ENCODE peak calls at places on chromosome 3, in six cellular contexts. One of them, this sample, is unnamed.

GRCh38 chr3:134874737-134875413 is 79.8 kb downstream of the EPHB1 start:
- DNase-seq in kidney epithelial cell: no peak
- DNase-seq in omental fat pad: no peak
- DNase-seq in hepatocyte: peak
- DNase-seq in upper lobe of left lung: no peak
- DNase-seq in foreskin fibroblast: no peak
- DNase-seq in this sample: no peak

GRCh38 chr3:116299646-116300081 is 145.6 kb downstream of the LSAMP start:
- DNase-seq in kidney epithelial cell: peak
- DNase-seq in foreskin fibroblast: peak
- DNase-seq in hepatocyte: no peak
- DNase-seq in omental fat pad: no peak
- DNase-seq in upper lobe of left lung: no peak
- DNase-seq in this sample: no peak

GRCh38 chr3:144361002-144361401 is 389.4 kb downstream of the DIPK2A start:
- DNase-seq in omental fat pad: no peak
- DNase-seq in foreskin fibroblast: peak
- DNase-seq in kidney epithelial cell: no peak
- DNase-seq in hepatocyte: no peak
- DNase-seq in upper lobe of left lung: no peak
- DNase-seq in this sample: no peak

GRCh38 chr3:117026401-117026800 is 316.8 kb downstream of the TUSC7 start:
- DNase-seq in kidney epithelial cell: no peak
- DNase-seq in hepatocyte: no peak
- DNase-seq in foreskin fibroblast: no peak
- DNase-seq in omental fat pad: no peak
- DNase-seq in upper lobe of left lung: no peak
- DNase-seq in this sample: no peak

GRCh38 chr3:31546152-31546551 is 13.4 kb downstream of the STT3B start:
- DNase-seq in omental fat pad: no peak
- DNase-seq in kidney epithelial cell: no peak
- DNase-seq in hepatocyte: no peak
- DNase-seq in foreskin fibroblast: peak
- DNase-seq in upper lobe of left lung: peak
- DNase-seq in this sample: no peak

GRCh38 chr3:4466783-4467521 is at the start of gene SUMF1:
- DNase-seq in hepatocyte: peak
- DNase-seq in omental fat pad: peak
- DNase-seq in kidney epithelial cell: peak
- DNase-seq in upper lobe of left lung: peak
- DNase-seq in foreskin fibroblast: peak
- DNase-seq in this sample: peak

GRCh38 chr3:65425880-65426279 is 612.8 kb downstream of the MAGI1 start:
- DNase-seq in omental fat pad: no peak
- DNase-seq in foreskin fibroblast: peak
- DNase-seq in hepatocyte: peak
- DNase-seq in upper lobe of left lung: no peak
- DNase-seq in kidney epithelial cell: no peak
- DNase-seq in this sample: no peak

GRCh38 chr3:72155391-72156064 is 370.6 kb upstream of the PROK2 start:
- DNase-seq in hepatocyte: peak
- DNase-seq in kidney epithelial cell: peak
- DNase-seq in upper lobe of left lung: no peak
- DNase-seq in omental fat pad: no peak
- DNase-seq in foreskin fibroblast: peak
- DNase-seq in this sample: no peak

DNA sequence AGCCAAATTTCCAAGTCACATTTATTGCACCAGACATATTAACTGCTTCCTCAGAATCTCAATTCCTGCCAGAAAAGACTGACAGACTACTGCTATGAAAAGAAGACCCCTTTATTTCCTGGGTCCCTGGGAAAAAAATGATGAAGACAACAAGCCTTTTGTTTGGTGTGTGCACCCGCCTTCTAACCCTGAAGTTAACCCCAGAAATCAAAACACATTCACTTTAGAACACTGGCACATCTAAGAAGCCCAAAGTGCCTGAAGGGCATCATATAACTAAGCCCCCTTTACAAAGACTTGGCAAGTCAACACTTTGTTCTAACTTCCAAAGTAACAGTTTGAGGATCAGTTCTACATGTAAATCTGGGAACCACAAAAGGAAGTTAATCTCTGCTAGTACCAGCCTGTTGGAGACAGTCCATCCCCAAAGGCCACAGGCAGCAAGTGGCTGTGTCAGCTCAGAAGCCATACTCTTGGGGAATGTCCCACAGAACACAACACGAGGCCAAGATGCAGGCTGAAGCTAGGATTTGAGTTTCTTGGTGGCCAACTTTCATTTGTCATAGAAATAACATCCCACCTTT is 16.3 kb upstream of the ATP1B3 start:
- DNase-seq in foreskin fibroblast: no peak
- DNase-seq in upper lobe of left lung: no peak
- DNase-seq in kidney epithelial cell: no peak
- DNase-seq in omental fat pad: no peak
- DNase-seq in hepatocyte: no peak
- DNase-seq in this sample: no peak
- TF ChIP-seq CTCF in foreskin fibroblast: no peak
- TF ChIP-seq CTCF in upper lobe of left lung: no peak
- TF ChIP-seq CTCF in kidney epithelial cell: no peak
- TF ChIP-seq CTCF in omental fat pad: no peak
- TF ChIP-seq CTCF in hepatocyte: no peak
- TF ChIP-seq CTCF in this sample: no peak

DNA sequence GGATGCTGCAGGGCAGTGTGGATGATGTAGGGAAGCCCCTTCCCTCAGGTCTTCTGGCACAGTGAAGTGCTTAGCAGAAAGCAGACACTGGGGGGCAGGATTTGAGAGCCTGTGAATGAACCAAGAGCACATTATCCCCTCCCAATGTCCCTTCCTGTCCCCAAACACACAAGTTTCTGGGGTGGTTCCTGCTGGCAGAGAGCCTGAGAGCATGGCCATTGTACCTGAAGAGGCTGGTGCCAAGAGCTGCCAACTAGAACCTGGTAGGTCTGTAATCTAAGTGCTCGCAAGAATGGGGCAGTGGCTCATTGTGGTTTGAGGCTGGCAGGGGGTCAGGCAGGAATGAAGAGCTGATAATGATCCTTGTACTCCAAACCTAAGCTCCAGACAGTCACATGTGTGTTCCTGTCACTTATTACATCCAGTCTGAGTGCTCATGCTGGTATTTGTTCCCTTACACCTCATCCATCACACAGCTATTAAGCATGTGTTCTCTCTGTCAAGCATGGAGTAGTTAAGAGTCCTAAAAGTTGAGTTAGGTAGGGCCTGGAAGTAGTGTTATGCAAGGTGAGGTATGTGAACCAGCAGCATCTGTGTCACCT is 6.7 kb upstream of the CCR1 start:
- DNase-seq in hepatocyte: peak
- DNase-seq in omental fat pad: no peak
- DNase-seq in foreskin fibroblast: no peak
- DNase-seq in upper lobe of left lung: peak
- DNase-seq in kidney epithelial cell: no peak
- DNase-seq in this sample: no peak
- TF ChIP-seq CTCF in hepatocyte: peak
- TF ChIP-seq CTCF in omental fat pad: no peak
- TF ChIP-seq CTCF in foreskin fibroblast: no peak
- TF ChIP-seq CTCF in upper lobe of left lung: no peak
- TF ChIP-seq CTCF in kidney epithelial cell: no peak
- TF ChIP-seq CTCF in this sample: peak

GRCh38 chr3:98657429-98657828 is 64.0 kb upstream of the CPOX start:
- DNase-seq in foreskin fibroblast: peak
- DNase-seq in omental fat pad: no peak
- DNase-seq in upper lobe of left lung: peak
- DNase-seq in kidney epithelial cell: no peak
- DNase-seq in hepatocyte: peak
- DNase-seq in this sample: no peak
- TF ChIP-seq CTCF in foreskin fibroblast: no peak
- TF ChIP-seq CTCF in omental fat pad: no peak
- TF ChIP-seq CTCF in upper lobe of left lung: no peak
- TF ChIP-seq CTCF in kidney epithelial cell: peak
- TF ChIP-seq CTCF in hepatocyte: peak
- TF ChIP-seq CTCF in this sample: peak

GRCh38 chr3:97967966-97968365 is 4.3 kb downstream of the RIOX2 start:
- DNase-seq in foreskin fibroblast: no peak
- DNase-seq in hepatocyte: no peak
- DNase-seq in upper lobe of left lung: no peak
- DNase-seq in omental fat pad: no peak
- DNase-seq in kidney epithelial cell: no peak
- DNase-seq in this sample: no peak
- TF ChIP-seq CTCF in foreskin fibroblast: no peak
- TF ChIP-seq CTCF in hepatocyte: no peak
- TF ChIP-seq CTCF in upper lobe of left lung: no peak
- TF ChIP-seq CTCF in omental fat pad: no peak
- TF ChIP-seq CTCF in kidney epithelial cell: no peak
- TF ChIP-seq CTCF in this sample: peak

GRCh38 chr3:16723994-16724393 is 118.8 kb upstream of the DAZL start:
- DNase-seq in hepatocyte: peak
- DNase-seq in upper lobe of left lung: no peak
- DNase-seq in foreskin fibroblast: peak
- DNase-seq in omental fat pad: no peak
- DNase-seq in kidney epithelial cell: no peak
- DNase-seq in this sample: no peak
- TF ChIP-seq CTCF in hepatocyte: no peak
- TF ChIP-seq CTCF in upper lobe of left lung: no peak
- TF ChIP-seq CTCF in foreskin fibroblast: no peak
- TF ChIP-seq CTCF in omental fat pad: no peak
- TF ChIP-seq CTCF in kidney epithelial cell: no peak
- TF ChIP-seq CTCF in this sample: peak

GRCh38 chr3:57622362-57622761 is 25.2 kb upstream of the ARF4 start:
- DNase-seq in upper lobe of left lung: no peak
- DNase-seq in foreskin fibroblast: no peak
- DNase-seq in hepatocyte: no peak
- DNase-seq in omental fat pad: no peak
- DNase-seq in kidney epithelial cell: no peak
- DNase-seq in this sample: no peak
- TF ChIP-seq CTCF in upper lobe of left lung: no peak
- TF ChIP-seq CTCF in foreskin fibroblast: no peak
- TF ChIP-seq CTCF in hepatocyte: no peak
- TF ChIP-seq CTCF in omental fat pad: no peak
- TF ChIP-seq CTCF in kidney epithelial cell: no peak
- TF ChIP-seq CTCF in this sample: no peak

GRCh38 chr3:141793476-141794260 is 30.5 kb downstream of the GRK7 start:
- DNase-seq in omental fat pad: no peak
- DNase-seq in foreskin fibroblast: no peak
- DNase-seq in upper lobe of left lung: no peak
- DNase-seq in kidney epithelial cell: no peak
- DNase-seq in hepatocyte: no peak
- DNase-seq in this sample: no peak
- TF ChIP-seq CTCF in omental fat pad: no peak
- TF ChIP-seq CTCF in foreskin fibroblast: no peak
- TF ChIP-seq CTCF in upper lobe of left lung: no peak
- TF ChIP-seq CTCF in kidney epithelial cell: no peak
- TF ChIP-seq CTCF in hepatocyte: peak
- TF ChIP-seq CTCF in this sample: no peak

This sample was measured in type B pancreatic cell.